ENCODE peak calls at places on chromosomes 13 and 19, in four cellular contexts. U is HFF-Myc, I is ovary, X is GM23338. C is an unnamed sample.

GRCh38 chr13:34722931-34723330 is 219.1 kb upstream of the NBEA start:
- DNase-seq in U (no peak), I (no peak), X (no peak), C (no peak)

GRCh38 chr13:47397739-47398138 is 500.9 kb upstream of the HTR2A start:
- DNase-seq in U (no peak), I (no peak), X (peak), C (no peak)

GRCh38 chr13:24875566-24875965 is 111.6 kb downstream of the RNF17 start:
- DNase-seq in U (peak), I (no peak), X (no peak), C (no peak)

GRCh38 chr19:3201072-3201700 is 15.5 kb downstream of the NCLN start:
- DNase-seq in U (no peak), I (no peak), X (no peak), C (no peak)

GRCh38 chr13:94674609-94675348 is 37.6 kb downstream of the SOX21 start:
- DNase-seq in U (no peak), I (no peak), X (peak), C (no peak)

GRCh38 chr19:16571283-16571682 is 932 bp downstream of the SLC35E1 start:
- DNase-seq in U (no peak), I (no peak), X (no peak), C (no peak)

GRCh38 chr13:29956771-29957170 is 106.4 kb upstream of the UBL3 start:
- DNase-seq in U (no peak), I (no peak), X (no peak), C (no peak)

GRCh38 chr19:49403404-49404187 is 15.5 kb downstream of the KASH5 start:
- DNase-seq in U (peak), I (no peak), X (peak), C (no peak)

GRCh38 chr13:99386495-99386894 is 79.3 kb upstream of the GPR183 start:
- DNase-seq in U (no peak), I (no peak), X (no peak), C (no peak)

GRCh38 chr19:35988824-35989223 is 6.2 kb upstream of the SDHAF1 start:
- DNase-seq in U (no peak), I (no peak), X (no peak), C (no peak)

GRCh38 chr19:35986664-35987570 is 8.1 kb upstream of the SDHAF1 start:
- DNase-seq in U (no peak), I (no peak), X (peak), C (no peak)

GRCh38 chr19:35986111-35986510 is 8.9 kb upstream of the SDHAF1 start:
- DNase-seq in U (no peak), I (no peak), X (no peak), C (no peak)

GRCh38 chr19:35990771-35991730 is 3.9 kb upstream of the SDHAF1 start:
- DNase-seq in U (no peak), I (no peak), X (no peak), C (no peak)

DNA sequence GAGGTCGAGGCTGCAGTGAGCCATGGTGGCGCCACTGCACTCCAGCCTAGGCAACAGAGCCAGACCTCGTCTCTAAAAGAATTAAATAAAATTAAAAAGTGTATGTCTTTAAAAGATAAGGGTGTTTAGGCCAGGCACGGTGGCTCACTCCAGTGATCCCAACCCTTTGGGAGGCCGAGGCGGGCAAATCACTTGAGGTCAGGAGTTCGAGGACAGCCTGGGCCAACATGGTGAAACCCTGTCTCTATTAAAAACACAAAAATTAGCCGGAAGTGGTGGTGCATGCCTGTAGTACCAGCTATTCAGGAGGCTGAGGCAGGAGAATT is 7.5 kb upstream of the SDHAF1 start:
- DNase-seq in U (no peak), I (no peak), X (no peak), C (no peak)
- H3K4me3 ChIP-seq in U (no peak), I (no peak), X (peak), C (no peak)

DNA sequence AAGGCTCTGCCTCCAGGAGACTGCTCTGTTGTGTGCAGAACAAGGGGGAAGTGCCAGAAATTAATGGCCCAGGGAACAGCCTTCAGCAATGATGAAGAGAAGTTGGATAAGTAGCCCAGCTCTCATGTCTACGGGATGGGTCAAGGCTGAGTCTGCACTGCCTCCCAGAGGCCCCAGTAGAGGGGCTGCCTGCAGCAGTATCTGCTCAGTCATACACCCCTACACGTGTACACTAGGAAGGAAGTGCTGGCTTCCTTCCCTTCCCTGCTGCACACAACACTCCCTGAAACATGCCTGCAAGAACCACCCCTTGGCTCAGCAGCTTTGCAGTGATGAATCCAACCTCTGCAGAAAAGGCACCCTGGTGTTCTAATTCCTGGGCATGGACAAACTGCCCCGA is 54.5 kb upstream of the URI1 start:
- DNase-seq in U (no peak), I (peak), X (no peak), C (no peak)
- TF ChIP-seq CTCF in U (no peak), I (no peak), X (peak), C (no peak)

GRCh38 chr19:12077375-12077774 is 12.8 kb downstream of the ZNF844 start:
- DNase-seq in U (no peak), I (no peak), X (no peak), C (no peak)
- H3K4me3 ChIP-seq in U (no peak), I (no peak), X (peak), C (no peak)

GRCh38 chr19:10870955-10871603 is at the start of gene CARM1:
- DNase-seq in U (peak), I (peak), X (peak), C (no peak)
- TF ChIP-seq CTCF in U (peak), I (peak), X (peak), C (peak)

GRCh38 chr19:41564515-41565383 is 11.2 kb upstream of the CEACAM21 start:
- DNase-seq in U (no peak), I (no peak), X (peak), C (no peak)
- H3K4me3 ChIP-seq in U (no peak), I (no peak), X (peak), C (no peak)

DNA sequence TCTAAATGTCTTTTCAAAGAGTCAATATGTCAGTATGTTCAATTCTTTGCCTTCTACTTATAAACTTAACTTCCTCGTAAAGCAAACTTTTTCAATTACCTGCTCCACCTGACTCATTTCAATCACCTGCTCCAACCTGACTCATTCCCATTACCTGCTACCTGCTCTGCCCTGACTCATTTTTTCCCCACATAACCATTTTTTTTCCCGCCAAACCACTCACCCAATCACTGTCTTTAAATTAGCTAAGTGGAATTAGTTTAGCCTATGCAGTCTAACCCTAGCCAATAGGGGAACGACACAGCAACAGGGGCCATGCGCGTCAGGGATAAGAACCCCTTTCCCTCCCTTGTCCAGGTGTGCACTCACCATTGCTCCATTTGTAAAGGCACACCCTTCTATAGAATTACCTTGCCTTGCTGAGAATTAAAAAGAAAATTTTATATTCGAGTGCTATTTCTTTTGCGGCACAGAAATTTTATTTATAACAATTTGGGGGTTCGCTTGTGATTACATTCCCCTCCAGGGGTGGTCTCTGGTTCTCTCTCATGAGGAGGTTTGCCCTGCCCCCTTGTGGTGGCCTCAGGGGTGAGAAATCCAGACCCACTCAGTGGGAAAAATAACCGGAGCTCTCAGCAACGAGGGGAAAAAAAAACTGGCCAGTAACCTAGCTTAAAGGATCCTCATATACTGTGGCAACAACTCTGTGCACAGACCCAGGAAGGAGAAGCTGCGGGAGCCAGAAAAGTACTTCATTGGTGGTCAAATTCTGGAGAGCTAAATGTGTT is 193.1 kb downstream of the ZNF486 start:
- DNase-seq in U (no peak), I (no peak), X (peak), C (no peak)
- TF ChIP-seq CTCF in U (peak), I (no peak), X (peak), C (peak)

DNA sequence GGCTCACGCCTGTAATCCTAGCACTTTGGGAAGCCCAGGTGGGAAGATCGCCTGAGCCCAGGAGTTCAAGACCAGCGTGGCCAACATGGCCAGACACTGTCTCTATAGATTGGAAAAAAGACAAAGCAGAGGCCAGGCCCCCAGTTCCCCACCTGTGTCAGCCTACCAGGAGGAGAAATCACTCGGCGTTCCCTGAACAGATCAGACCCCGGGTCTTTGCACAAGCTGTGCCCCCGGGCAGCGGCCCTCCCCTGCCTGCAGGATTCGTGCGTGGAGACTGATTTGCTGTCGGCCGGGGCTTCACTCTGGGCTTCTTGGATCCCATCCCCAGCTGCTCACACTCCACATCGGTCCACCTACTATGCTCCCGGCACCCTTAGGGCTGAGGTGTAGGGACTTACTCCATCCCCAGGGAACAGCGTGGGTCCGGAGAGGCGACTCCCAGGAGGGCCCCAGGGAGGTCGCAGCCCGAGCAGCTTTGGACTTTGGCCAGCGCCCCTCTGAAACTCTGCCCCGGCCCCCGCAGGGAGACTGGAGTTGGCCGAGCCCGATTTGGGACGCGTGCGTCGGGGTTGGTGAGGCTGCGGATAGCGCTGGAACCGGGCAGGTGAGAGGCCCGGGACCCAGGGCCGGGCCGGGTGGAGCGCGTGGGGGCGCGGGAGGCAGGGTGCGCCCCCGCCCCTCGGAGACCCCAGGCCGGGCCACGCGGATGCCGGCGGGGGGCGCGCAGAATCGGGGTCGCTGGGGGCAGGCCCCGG is 515 bp upstream of the EFNA2 start:
- DNase-seq in U (no peak), I (no peak), X (peak), C (no peak)
- H3K4me3 ChIP-seq in U (no peak), I (no peak), X (peak), C (no peak)

C was measured in epithelial cell of proximal tubule.